ENCODE peak calls at places on chromosomes 6 and 20, in nine cellular contexts. B is adrenal gland, R is heart left ventricle, S is HCT116, O is pancreas, U is fibroblast of the aortic adventitia, N is tibial artery, Q is A673, Z is AG04450. A is an unnamed sample.

GRCh38 chr20:46179811-46180326 is 61.8 kb downstream of the CD40 start:
- DNase-seq in B (peak), R (no peak), S (no peak), O (no peak), U (no peak), N (no peak), Q (no peak), Z (no peak), A (no peak)

GRCh38 chr20:916125-916799 is at the start of gene ANGPT4:
- DNase-seq in B (no peak), R (peak), S (no peak), O (no peak), U (no peak), N (peak), Q (no peak), Z (no peak), A (no peak)

GRCh38 chr6:52511572-52512151 is 65.2 kb downstream of the TRAM2 start:
- DNase-seq in B (no peak), R (no peak), S (no peak), O (no peak), U (peak), N (no peak), Q (no peak), Z (no peak), A (no peak)

GRCh38 chr20:39190666-39191570 is 228.8 kb downstream of the DHX35 start:
- DNase-seq in B (no peak), R (no peak), S (peak), O (no peak), U (peak), N (no peak), Q (no peak), Z (no peak), A (peak)

GRCh38 chr6:143694560-143694959 is 16.8 kb downstream of the PHACTR2 start:
- DNase-seq in B (no peak), R (no peak), S (no peak), O (no peak), U (no peak), N (no peak), Q (no peak), Z (no peak), A (no peak)

GRCh38 chr20:50257860-50258259 is 67.2 kb downstream of the CEBPB start:
- DNase-seq in B (no peak), R (no peak), S (no peak), O (no peak), U (no peak), N (no peak), Q (no peak), Z (no peak), A (no peak)

GRCh38 chr6:39169448-39170344 is 54.7 kb upstream of the SAYSD1 start:
- DNase-seq in B (peak), R (no peak), S (no peak), O (peak), U (no peak), N (peak), Q (no peak), Z (no peak), A (peak)

GRCh38 chr20:31815408-31816188 is 3.6 kb upstream of the MYLK2 start:
- DNase-seq in B (no peak), R (no peak), S (no peak), O (no peak), U (peak), N (peak), Q (peak), Z (no peak), A (no peak)

GRCh38 chr6:55918639-55919038 is 43.2 kb upstream of the BMP5 start:
- DNase-seq in B (no peak), R (no peak), S (no peak), O (no peak), U (peak), N (no peak), Q (peak), Z (no peak), A (no peak)

GRCh38 chr20:17716331-17716730 is 16.6 kb downstream of the BANF2 start:
- DNase-seq in B (no peak), R (no peak), S (no peak), O (peak), U (no peak), N (no peak), Q (no peak), Z (no peak), A (no peak)

GRCh38 chr20:62686869-62687830 is 21.5 kb upstream of the NTSR1 start:
- DNase-seq in B (no peak), R (no peak), S (no peak), O (no peak), U (no peak), N (no peak), Q (no peak), Z (no peak), A (peak)

GRCh38 chr6:40125680-40126079 is 191.4 kb upstream of the MOCS1 start:
- DNase-seq in B (no peak), R (no peak), S (no peak), O (no peak), U (no peak), N (no peak), Q (no peak), Z (no peak), A (no peak)

GRCh38 chr6:106973018-106973840 is 1.3 kb downstream of the CD24 start:
- DNase-seq in B (no peak), R (peak), S (no peak), O (peak), U (no peak), N (no peak), Q (no peak), Z (no peak), A (peak)

GRCh38 chr20:41391587-41392001 is 25.0 kb upstream of the EMILIN3 start:
- DNase-seq in B (no peak), R (no peak), S (no peak), O (no peak), U (no peak), N (no peak), Q (no peak), Z (no peak), A (no peak)

GRCh38 chr6:144006731-144007454 is 1.2 kb downstream of the PLAGL1 start:
- DNase-seq in B (no peak), R (no peak), S (peak), O (no peak), U (peak), N (peak), Q (no peak), Z (no peak), A (no peak)

GRCh38 chr20:6685181-6685582 is 82.3 kb upstream of the BMP2 start:
- DNase-seq in B (no peak), R (no peak), S (peak), O (no peak), U (no peak), N (no peak), Q (no peak), Z (no peak), A (no peak)

GRCh38 chr6:32081168-32081624 is 27.9 kb downstream of the TNXB start:
- DNase-seq in B (peak), R (peak), S (no peak), O (no peak), U (peak), N (peak), Q (peak), Z (peak), A (no peak)

GRCh38 chr20:11989018-11989771 is 71.5 kb downstream of the BTBD3 start:
- DNase-seq in B (no peak), R (no peak), S (no peak), O (no peak), U (no peak), N (no peak), Q (no peak), Z (no peak), A (no peak)

GRCh38 chr20:41467690-41468089 is 101.1 kb upstream of the EMILIN3 start:
- DNase-seq in B (no peak), R (no peak), S (no peak), O (no peak), U (no peak), N (no peak), Q (peak), Z (no peak), A (no peak)

GRCh38 chr6:42784739-42785498 is 3.1 kb downstream of the BICRAL start:
- DNase-seq in B (no peak), R (peak), S (no peak), O (peak), U (no peak), N (no peak), Q (no peak), Z (no peak), A (no peak)

GRCh38 chr20:59996112-59996511 is 37.9 kb downstream of the CDH26 start:
- DNase-seq in B (no peak), R (no peak), S (no peak), O (no peak), U (no peak), N (no peak), Q (no peak), Z (no peak), A (no peak)

GRCh38 chr20:37500311-37500710 is 20.7 kb upstream of the NNAT start:
- DNase-seq in B (peak), R (no peak), S (no peak), O (no peak), U (no peak), N (no peak), Q (no peak), Z (no peak), A (no peak)

GRCh38 chr20:47535994-47536393 is 34.3 kb downstream of the NCOA3 start:
- DNase-seq in B (no peak), R (no peak), S (no peak), O (no peak), U (no peak), N (no peak), Q (no peak), Z (no peak), A (no peak)

GRCh38 chr20:47533518-47534062 is 31.9 kb downstream of the NCOA3 start:
- DNase-seq in B (no peak), R (no peak), S (no peak), O (no peak), U (no peak), N (no peak), Q (no peak), Z (no peak), A (no peak)

GRCh38 chr20:47532002-47532401 is 30.3 kb downstream of the NCOA3 start:
- DNase-seq in B (no peak), R (no peak), S (no peak), O (no peak), U (no peak), N (no peak), Q (no peak), Z (no peak), A (no peak)

GRCh38 chr20:47534405-47534804 is 32.7 kb downstream of the NCOA3 start:
- DNase-seq in B (no peak), R (no peak), S (no peak), O (no peak), U (no peak), N (no peak), Q (no peak), Z (no peak), A (no peak)

DNA sequence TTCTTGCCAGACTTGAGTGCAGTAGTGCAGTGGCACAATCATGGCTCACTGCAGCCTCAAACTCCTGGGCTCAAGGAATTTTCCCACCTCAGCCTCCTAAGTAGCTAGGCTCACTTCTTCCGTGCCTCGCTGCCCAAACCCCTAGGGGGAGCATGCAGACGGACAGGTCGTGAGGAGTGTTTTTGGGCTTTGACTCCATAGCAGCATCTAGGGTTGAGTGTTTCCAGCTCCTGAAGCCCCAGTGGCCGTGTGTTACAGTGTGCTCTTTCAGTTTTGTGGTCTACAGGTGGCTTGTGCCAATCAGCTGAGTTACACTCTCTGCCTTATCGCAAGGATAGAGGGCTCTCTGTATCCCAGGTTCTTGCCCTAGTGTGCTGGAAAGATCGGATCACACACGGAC is 33.4 kb downstream of the NCOA3 start:
- DNase-seq in B (no peak), R (no peak), S (no peak), O (no peak), U (no peak), N (no peak), Q (no peak), Z (no peak), A (no peak)
- TF ChIP-seq CTCF in B (no peak), R (no peak), S (peak), O (no peak), U (no peak), N (no peak), Q (peak), Z (peak), A (no peak)

GRCh38 chr6:16389642-16390041 is 151.3 kb downstream of the GMPR start:
- DNase-seq in B (no peak), R (no peak), S (no peak), O (no peak), U (no peak), N (no peak), Q (no peak), Z (no peak), A (no peak)

GRCh38 chr6:16386056-16386455 is 147.7 kb downstream of the GMPR start:
- DNase-seq in B (no peak), R (no peak), S (no peak), O (no peak), U (no peak), N (no peak), Q (no peak), Z (no peak), A (no peak)

GRCh38 chr6:16392010-16392409 is 153.6 kb downstream of the GMPR start:
- DNase-seq in B (peak), R (no peak), S (no peak), O (no peak), U (peak), N (no peak), Q (no peak), Z (no peak), A (no peak)

GRCh38 chr6:16391451-16391912 is 153.1 kb downstream of the GMPR start:
- DNase-seq in B (no peak), R (no peak), S (no peak), O (no peak), U (peak), N (no peak), Q (no peak), Z (no peak), A (no peak)

DNA sequence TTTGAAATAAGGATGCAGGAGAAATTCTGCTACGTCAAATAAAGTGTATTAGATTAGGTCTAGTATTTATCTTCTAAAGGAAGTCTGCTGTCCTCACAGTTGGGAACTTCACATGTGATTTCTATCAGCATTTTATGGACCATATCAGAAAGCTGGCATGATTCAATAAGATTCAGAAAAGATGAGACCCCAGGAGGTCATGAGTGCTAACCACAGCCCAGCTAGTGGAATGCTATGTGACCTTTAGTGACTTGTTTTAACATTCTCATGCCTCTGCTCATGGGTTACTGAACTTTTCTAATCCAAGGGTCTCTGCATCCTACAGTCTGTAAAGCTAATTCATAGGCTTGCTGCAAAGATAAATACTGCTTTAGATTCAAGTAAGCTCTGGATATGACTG is 150.1 kb downstream of the GMPR start:
- DNase-seq in B (no peak), R (no peak), S (no peak), O (no peak), U (no peak), N (no peak), Q (peak), Z (no peak), A (no peak)
- TF ChIP-seq CTCF in B (no peak), R (no peak), S (no peak), O (no peak), U (no peak), N (no peak), Q (no peak), Z (no peak), A (no peak)

GRCh38 chr20:57270204-57270937 is 3.9 kb upstream of the BMP7 start:
- DNase-seq in B (no peak), R (no peak), S (no peak), O (no peak), U (no peak), N (no peak), Q (no peak), Z (no peak), A (no peak)
- TF ChIP-seq CTCF in B (no peak), R (no peak), S (peak), O (no peak), U (no peak), N (no peak), Q (no peak), Z (no peak), A (no peak)

DNA sequence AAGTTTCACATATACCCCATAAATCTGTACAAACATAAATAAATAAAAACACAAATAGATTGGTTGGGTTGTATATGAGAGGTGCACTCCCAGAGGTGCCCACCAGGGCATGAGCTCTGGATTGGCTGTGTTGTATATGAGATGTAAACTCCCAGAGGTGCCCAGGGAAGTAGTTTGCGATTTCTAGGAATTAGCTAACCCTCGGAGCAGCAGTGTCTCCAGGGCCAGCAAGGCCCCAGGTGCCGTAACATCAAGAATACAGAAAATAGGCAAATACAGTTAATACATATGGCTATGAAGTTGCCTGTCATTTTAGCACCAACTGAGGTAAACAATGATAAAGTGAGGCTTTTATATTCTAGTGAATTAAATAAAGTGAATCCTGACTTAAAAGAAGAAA is 5.4 kb upstream of the GINM1 start:
- DNase-seq in B (no peak), R (no peak), S (peak), O (no peak), U (no peak), N (no peak), Q (peak), Z (no peak), A (peak)
- TF ChIP-seq CTCF in B (no peak), R (no peak), S (peak), O (no peak), U (peak), N (peak), Q (peak), Z (peak), A (no peak)

GRCh38 chr6:112557961-112558360 is 210.8 kb downstream of the RFPL4B start:
- DNase-seq in B (no peak), R (no peak), S (no peak), O (no peak), U (no peak), N (no peak), Q (no peak), Z (no peak), A (no peak)

GRCh38 chr6:112560651-112561050 is 213.5 kb downstream of the RFPL4B start:
- DNase-seq in B (no peak), R (no peak), S (no peak), O (no peak), U (no peak), N (no peak), Q (peak), Z (no peak), A (peak)

GRCh38 chr6:112563368-112563767 is 216.2 kb downstream of the RFPL4B start:
- DNase-seq in B (no peak), R (no peak), S (no peak), O (no peak), U (peak), N (no peak), Q (peak), Z (no peak), A (no peak)

DNA sequence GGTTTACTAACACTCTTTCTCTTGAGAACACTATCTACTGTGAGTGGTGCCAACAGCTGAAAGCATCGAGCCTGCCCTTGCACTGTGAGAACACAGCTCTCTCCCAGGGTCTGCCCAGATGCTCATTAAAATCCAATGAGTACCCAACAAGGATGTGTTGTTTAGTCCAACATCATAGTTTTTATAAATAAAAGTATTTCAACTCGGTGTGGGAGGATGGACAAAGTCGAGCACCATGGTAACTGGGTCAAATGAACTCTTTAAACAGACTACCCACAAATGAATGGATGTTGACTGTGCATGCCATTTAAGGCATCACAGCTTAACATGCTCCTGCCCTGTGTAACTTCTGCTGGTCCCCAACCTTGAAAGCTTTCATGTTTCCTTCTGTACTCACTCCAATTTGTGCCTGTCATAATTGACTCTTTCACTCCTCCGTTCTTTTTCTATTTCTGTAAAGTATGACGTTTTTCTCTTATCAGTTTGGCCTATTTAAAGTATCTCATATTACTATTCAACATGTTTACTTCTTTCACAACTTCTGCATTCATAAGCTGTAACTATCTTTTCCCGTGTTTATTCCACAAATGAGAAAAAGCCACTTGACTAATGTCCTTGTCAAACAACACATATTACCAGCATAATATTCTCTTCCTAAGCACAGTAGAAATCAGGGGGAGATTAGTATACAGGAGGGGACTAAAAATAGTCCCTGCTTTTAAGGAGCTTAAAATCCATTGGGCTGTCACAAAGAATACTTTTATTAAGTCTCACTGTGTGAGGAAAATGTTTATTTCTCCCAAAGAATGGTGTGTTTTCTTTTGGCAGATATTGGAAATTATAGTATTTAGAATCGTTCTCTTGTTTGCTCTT is 215.5 kb downstream of the RFPL4B start:
- DNase-seq in B (no peak), R (no peak), S (no peak), O (no peak), U (peak), N (no peak), Q (no peak), Z (no peak), A (no peak)
- TF ChIP-seq CTCF in B (no peak), R (no peak), S (no peak), O (no peak), U (no peak), N (no peak), Q (no peak), Z (no peak), A (no peak)

DNA sequence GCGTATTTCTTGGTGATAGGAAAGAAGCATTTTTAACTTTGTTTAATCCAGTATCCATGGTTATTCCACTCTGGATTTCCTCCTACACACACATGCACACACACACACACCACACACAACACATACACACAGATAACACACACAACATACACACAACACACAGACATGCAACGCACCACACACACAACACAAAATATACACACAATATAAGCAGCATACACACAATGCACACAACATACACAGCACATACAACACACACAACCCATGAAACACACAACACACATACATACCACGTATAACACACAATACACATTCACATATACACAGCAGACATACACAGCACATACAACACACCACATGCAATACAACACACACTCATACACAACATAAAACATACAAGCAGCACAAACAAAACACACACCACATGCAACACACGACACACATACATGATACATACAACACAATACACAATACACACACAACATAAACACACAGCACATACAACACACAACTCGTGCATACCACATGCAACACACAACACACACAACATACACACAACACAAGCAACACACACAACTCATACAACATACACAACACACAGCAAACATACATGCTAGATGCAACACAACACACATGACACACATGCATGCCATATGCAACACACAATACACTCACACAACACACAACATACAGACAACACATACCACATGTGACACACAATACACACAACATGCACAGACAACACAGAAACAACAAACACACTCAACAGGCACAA is 13.0 kb downstream of the TTLL2 start:
- DNase-seq in B (no peak), R (no peak), S (no peak), O (no peak), U (no peak), N (no peak), Q (no peak), Z (no peak), A (no peak)
- TF ChIP-seq CTCF in B (no peak), R (no peak), S (no peak), O (no peak), U (no peak), N (no peak), Q (no peak), Z (no peak), A (no peak)

A was measured in Calu3.